ENCODE peak calls at places on chromosomes 2 and 18, in five cellular contexts. P, Q, J, Y and F are unnamed samples.

GRCh38 chr2:124482551-124482950 is 457.5 kb downstream of the CNTNAP5 start:
- DNase-seq in Q (no peak), Y (no peak), P (no peak), J (no peak), F (no peak)

GRCh38 chr2:187470698-187471097 is 22.6 kb upstream of the CALCRL start:
- DNase-seq in J (no peak), Y (no peak), P (no peak), Q (no peak), F (no peak)

GRCh38 chr2:68716948-68717661 is 17.5 kb upstream of the ARHGAP25 start:
- DNase-seq in P (no peak), Y (no peak), J (no peak), Q (no peak), F (no peak)

GRCh38 chr18:73918816-73919215 is 228.8 kb downstream of the FBXO15 start:
- DNase-seq in Y (no peak), P (no peak), J (no peak), Q (no peak), F (no peak)

GRCh38 chr2:72914226-72915075 is 2.9 kb upstream of the EMX1 start:
- DNase-seq in Y (no peak), Q (no peak), P (no peak), J (no peak), F (no peak)

GRCh38 chr18:57648414-57648813 is 26.8 kb upstream of the NARS1 start:
- DNase-seq in Q (no peak), P (no peak), Y (no peak), J (no peak), F (no peak)

GRCh38 chr18:51006948-51007786 is 22.8 kb upstream of the SMAD4 start:
- DNase-seq in Q (no peak), P (no peak), J (no peak), Y (no peak), F (no peak)

GRCh38 chr2:61645911-61646310 is 107.8 kb upstream of the XPO1 start:
- DNase-seq in J (peak; percentile 94), Q (no peak), Y (no peak), P (no peak), F (no peak)

GRCh38 chr2:101697124-101697793 is at the start of gene MAP4K4:
- DNase-seq in Y (peak; percentile 92), Q (peak; percentile 75), P (peak; percentile 72), J (peak; percentile 87), F (peak; percentile 70)

GRCh38 chr2:68837164-68837860 is 33.9 kb downstream of the BMP10 start:
- DNase-seq in Q (peak; percentile 70), Y (peak; percentile 81), P (peak; percentile 66), J (peak; percentile 30), F (peak; percentile 33)

GRCh38 chr18:77765468-77765867 is 515.8 kb downstream of the GALR1 start:
- DNase-seq in P (peak; percentile 10), J (peak; percentile 2), Q (peak; percentile 31), Y (no peak), F (no peak)

GRCh38 chr2:236166157-236166780 is 1.9 kb downstream of the GBX2 start:
- DNase-seq in P (no peak), J (no peak), Y (no peak), Q (no peak), F (no peak)

GRCh38 chr2:164388511-164388910 is 232.8 kb downstream of the GRB14 start:
- DNase-seq in P (peak; percentile 3), Y (no peak), J (peak; percentile 85), Q (no peak), F (no peak)

GRCh38 chr2:26203906-26204305 is 31.0 kb downstream of the GAREM2 start:
- DNase-seq in J (no peak), Y (no peak), Q (no peak), P (no peak), F (no peak)

GRCh38 chr18:48836231-48836805 is 114.4 kb downstream of the SMAD7 start:
- DNase-seq in Q (no peak), Y (peak; percentile 30), J (no peak), P (no peak), F (no peak)

GRCh38 chr2:134669731-134670669 is 48.8 kb downstream of the TMEM163 start:
- DNase-seq in J (no peak), Q (peak; percentile 11), Y (no peak), P (no peak), F (no peak)

GRCh38 chr2:65728477-65729180 is 296.2 kb upstream of the SPRED2 start:
- DNase-seq in J (no peak), Y (no peak), Q (no peak), P (no peak), F (peak; percentile 83)

GRCh38 chr2:54560146-54560881 is 104.2 kb downstream of the SPTBN1 start:
- DNase-seq in Q (peak; percentile 50), J (peak; percentile 71), Y (peak; percentile 66), P (peak; percentile 49), F (no peak)

GRCh38 chr2:19292007-19292406 is 66.4 kb downstream of the OSR1 start:
- DNase-seq in J (no peak), Q (no peak), Y (no peak), P (no peak), F (no peak)

GRCh38 chr2:132670104-132670960 is at the start of gene LYPD1:
- DNase-seq in P (no peak), Q (no peak), J (peak; percentile 65), Y (no peak), F (no peak)
- H3K4me3 ChIP-seq in P (peak within 1 kb of the TSS; percentile 60), Q (peak within 1 kb of the TSS; percentile 36), J (peak within 1 kb of the TSS; percentile 68), Y (peak within 1 kb of the TSS; percentile 46), F (peak within 1 kb of the TSS; percentile 44)

GRCh38 chr2:42105330-42106256 is 57.8 kb downstream of the PKDCC start:
- DNase-seq in J (no peak), Q (no peak), Y (peak; percentile 75), P (no peak), F (no peak)
- H3K4me3 ChIP-seq in J (no peak overlapping the region), Q (no peak overlapping the region), Y (no peak overlapping the region), P (no peak overlapping the region), F (no peak overlapping the region)

DNA sequence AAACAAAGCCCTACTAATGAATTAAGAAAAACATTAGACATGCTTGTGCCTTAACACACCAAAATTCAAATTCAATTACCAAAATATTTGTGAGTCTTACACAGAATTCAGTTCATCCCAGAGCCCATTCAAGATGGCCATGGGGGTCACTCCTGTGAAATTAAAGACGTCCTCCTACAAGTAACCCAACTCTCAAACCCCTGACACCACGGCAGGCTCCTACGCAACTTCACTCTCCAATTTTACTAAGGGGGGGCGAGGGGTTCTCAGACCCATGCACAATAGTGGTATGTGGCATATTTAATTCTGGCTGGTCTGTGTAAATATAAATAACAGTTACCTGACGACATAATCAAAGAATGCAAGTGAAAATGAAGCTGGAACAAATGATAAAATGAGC is 5.0 kb downstream of the ZNF516 start:
- DNase-seq in Q (no peak), P (no peak), Y (no peak), J (no peak), F (no peak)
- H3K4me3 ChIP-seq in Q (peak overlapping the region; percentile 58), P (peak overlapping the region; percentile 91), Y (peak overlapping the region; percentile 85), J (peak overlapping the region; percentile 83), F (peak overlapping the region; percentile 83)

DNA sequence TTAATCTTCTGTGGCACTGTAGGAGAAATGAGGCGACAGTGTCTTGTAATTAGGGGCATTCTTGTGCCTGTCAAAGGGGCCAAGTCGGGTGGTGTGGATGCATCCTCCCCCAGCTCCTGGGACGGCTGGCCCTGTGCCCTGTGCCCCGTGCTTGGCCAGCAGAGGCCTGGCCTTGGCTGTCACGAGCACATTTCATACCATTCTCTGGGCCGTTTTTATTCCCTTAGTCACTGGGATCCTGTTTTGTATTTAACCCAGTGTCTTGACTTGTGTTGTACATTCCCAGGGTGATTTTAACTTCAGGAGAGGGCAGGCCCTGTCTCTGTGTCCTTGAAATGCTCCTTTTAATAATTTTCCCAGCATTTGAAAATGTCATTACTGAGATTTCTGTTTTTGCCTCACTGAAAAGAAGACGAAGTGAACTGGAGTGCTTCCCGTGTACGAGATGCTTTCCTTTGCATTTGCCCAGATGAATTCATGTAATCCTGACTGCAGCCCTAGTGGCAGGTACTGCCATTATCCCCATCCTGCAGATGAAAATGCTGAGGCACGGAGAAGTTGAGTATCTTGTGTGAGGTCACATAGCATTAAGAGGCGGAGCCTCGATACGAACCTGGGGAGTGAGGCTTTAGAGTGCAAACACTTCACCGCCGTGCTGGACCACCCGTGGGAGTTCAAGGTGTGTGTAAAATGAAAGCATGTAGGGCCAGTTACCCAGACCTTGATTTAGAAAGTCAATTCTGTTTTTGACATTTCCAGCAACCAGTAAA is 57.0 kb downstream of the SH3RF3 start:
- DNase-seq in Q (no peak), P (no peak), J (peak; percentile 62), Y (peak; percentile 76), F (peak; percentile 61)
- H3K4me3 ChIP-seq in Q (no peak overlapping the region), P (no peak overlapping the region), J (no peak overlapping the region), Y (no peak overlapping the region), F (no peak overlapping the region)

DNA sequence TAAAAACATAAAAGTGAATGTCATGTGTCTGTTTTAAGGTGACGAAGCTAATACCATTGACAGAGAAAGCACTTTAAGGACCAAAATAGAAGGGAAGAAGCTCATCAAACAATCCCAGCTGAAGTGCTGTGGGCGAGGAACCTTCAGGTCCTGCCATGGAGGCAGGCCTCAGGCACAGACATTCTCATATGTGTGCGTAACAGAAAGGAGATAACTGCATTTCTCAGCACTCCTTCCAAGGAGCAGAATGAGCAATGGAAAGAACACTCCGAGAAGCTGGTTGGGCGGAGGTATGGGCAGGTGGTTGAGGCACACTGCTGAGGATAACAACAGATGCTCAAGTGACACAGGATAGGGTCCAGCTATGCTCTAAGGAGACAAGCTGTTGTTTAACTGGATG is 42.4 kb downstream of the PKDCC start:
- DNase-seq in Y (no peak), Q (no peak), P (no peak), J (no peak), F (no peak)
- H3K4me3 ChIP-seq in Y (no peak overlapping the region), Q (no peak overlapping the region), P (no peak overlapping the region), J (no peak overlapping the region), F (no peak overlapping the region)

DNA sequence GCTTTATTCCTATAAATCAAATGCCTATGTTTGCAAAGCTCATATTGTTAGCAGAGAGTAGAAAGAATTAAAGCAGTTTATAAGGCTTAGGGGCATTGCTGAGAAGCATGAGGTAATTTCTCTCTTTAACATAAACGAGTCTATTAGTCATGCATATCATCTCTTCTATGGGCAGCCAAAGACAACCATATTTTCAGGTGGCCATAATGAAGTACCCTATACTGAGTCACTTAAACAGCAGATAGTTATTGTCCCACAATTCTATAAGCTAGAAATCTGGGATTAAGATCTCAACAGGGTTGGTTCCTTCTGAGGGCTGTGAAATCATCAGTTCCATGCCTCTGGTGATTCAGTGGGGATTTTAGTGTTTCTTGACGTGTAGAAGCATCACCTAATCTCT is 277.5 kb downstream of the NR4A2 start:
- DNase-seq in J (no peak), P (no peak), Q (no peak), Y (no peak), F (no peak)
- H3K4me3 ChIP-seq in J (no peak overlapping the region), P (no peak overlapping the region), Q (no peak overlapping the region), Y (no peak overlapping the region), F (no peak overlapping the region)